ENCODE peak calls at places on chromosomes 5 and 9, in ten cellular contexts. M is testis; A is spleen; G is keratinocyte; J is MM.1S; H is fibroblast of lung; N is CD8-positive, alpha-beta memory T cell; Y is tibial nerve; X is heart left ventricle; R is stomach. W is an unnamed sample.

GRCh38 chr5:105033642-105034217 is 1471.1 kb upstream of the NUDT12 start:
- DNase-seq in M (no peak), A (no peak), G (no peak), J (no peak), H (no peak), N (no peak), Y (no peak), X (no peak), R (no peak), W (no peak)

GRCh38 chr5:23147625-23148024 is 294.5 kb upstream of the CDH12 start:
- DNase-seq in M (no peak), A (no peak), G (no peak), J (no peak), H (no peak), N (no peak), Y (no peak), X (no peak), R (no peak), W (no peak)

GRCh38 chr5:2797160-2797559 is 45.7 kb upstream of the IRX2 start:
- DNase-seq in M (no peak), A (no peak), G (no peak), J (peak; percentile 93), H (no peak), N (no peak), Y (no peak), X (no peak), R (no peak), W (no peak)

GRCh38 chr5:76500633-76501393 is 97.7 kb downstream of the IQGAP2 start:
- DNase-seq in M (no peak), A (no peak), G (no peak), J (no peak), H (peak; percentile 67), N (no peak), Y (no peak), X (no peak), R (no peak), W (no peak)

GRCh38 chr9:82436480-82436879 is 447.9 kb downstream of the SPATA31D1 start:
- DNase-seq in M (no peak), A (no peak), G (peak; percentile 23), J (no peak), H (no peak), N (no peak), Y (no peak), X (no peak), R (no peak), W (no peak)

GRCh38 chr5:75514323-75514722 is 2.6 kb downstream of the POLK start:
- DNase-seq in M (no peak), A (no peak), G (no peak), J (no peak), H (no peak), N (no peak), Y (no peak), X (no peak), R (no peak), W (no peak)

GRCh38 chr9:31347082-31347617 is 1037.3 kb upstream of the ACO1 start:
- DNase-seq in M (no peak), A (no peak), G (no peak), J (peak; percentile 92), H (peak; percentile 77), N (peak; percentile 74), Y (no peak), X (no peak), R (no peak), W (no peak)

GRCh38 chr9:136201609-136202448 is 3.1 kb downstream of the LHX3 start:
- DNase-seq in M (no peak), A (no peak), G (no peak), J (no peak), H (no peak), N (no peak), Y (no peak), X (no peak), R (no peak), W (no peak)

GRCh38 chr5:88663793-88664216 is 219.2 kb downstream of the MEF2C start:
- DNase-seq in M (no peak), A (no peak), G (no peak), J (no peak), H (no peak), N (no peak), Y (no peak), X (no peak), R (no peak), W (no peak)

GRCh38 chr9:79185866-79186265 is 385.9 kb upstream of the TLE4 start:
- DNase-seq in M (no peak), A (no peak), G (no peak), J (no peak), H (peak; percentile 46), N (no peak), Y (no peak), X (no peak), R (no peak), W (no peak)

GRCh38 chr9:137194909-137195308 is 5.6 kb downstream of the TPRN start:
- DNase-seq in M (no peak), A (no peak), G (no peak), J (no peak), H (no peak), N (no peak), Y (no peak), X (no peak), R (peak; percentile 92), W (no peak)

GRCh38 chr5:171388816-171389168 is 1.1 kb downstream of the NPM1 start:
- DNase-seq in M (no peak), A (peak; percentile 60), G (no peak), J (no peak), H (no peak), N (no peak), Y (no peak), X (no peak), R (no peak), W (no peak)

GRCh38 chr9:2596003-2596402 is 25.6 kb upstream of the VLDLR start:
- DNase-seq in M (no peak), A (no peak), G (no peak), J (no peak), H (no peak), N (no peak), Y (no peak), X (no peak), R (no peak), W (no peak)

GRCh38 chr9:87836951-87837715 is 45.5 kb upstream of the SPATA31E1 start:
- DNase-seq in M (no peak), A (no peak), G (no peak), J (no peak), H (peak; percentile 26), N (no peak), Y (no peak), X (no peak), R (no peak), W (no peak)

DNA sequence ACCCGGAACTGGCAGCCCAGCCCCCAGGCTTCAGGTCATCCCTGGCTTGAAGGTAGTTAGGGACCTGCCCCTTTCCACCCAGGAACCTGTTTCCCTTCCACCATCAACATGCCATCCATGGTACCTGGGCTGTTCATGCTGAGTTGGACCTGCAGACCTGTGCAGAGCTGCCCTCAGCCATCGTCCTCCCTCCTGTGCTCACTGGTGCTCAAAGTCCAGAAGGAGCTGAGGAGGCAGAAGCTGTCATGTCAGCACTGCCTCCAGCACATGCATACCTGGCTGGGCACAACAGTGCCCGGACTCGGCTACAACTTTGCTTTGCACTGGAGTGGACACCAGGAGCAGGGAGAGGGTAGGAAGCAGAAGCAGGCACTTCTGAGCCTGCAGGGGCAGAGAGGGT is 36.2 kb downstream of the BTNL8 start:
- DNase-seq in M (no peak), A (no peak), G (no peak), J (no peak), H (no peak), N (no peak), Y (no peak), X (no peak), R (no peak), W (no peak)
- H3K9me3 ChIP-seq in M (no peaks in the 10 kb centered on the region), A (peaks cover 81% of the 10 kb centered on the region), G (peaks cover 2% of the 10 kb centered on the region), J (no peaks in the 10 kb centered on the region), H (no peaks in the 10 kb centered on the region), N (no peaks in the 10 kb centered on the region), Y (no peaks in the 10 kb centered on the region), X (peaks cover 62% of the 10 kb centered on the region), R (peaks cover 48% of the 10 kb centered on the region), W (no peaks in the 10 kb centered on the region)

GRCh38 chr5:178515776-178516561 is 74.2 kb downstream of the COL23A1 start:
- DNase-seq in M (peak; percentile 7), A (no peak), G (no peak), J (no peak), H (no peak), N (no peak), Y (no peak), X (no peak), R (no peak), W (no peak)
- H3K9me3 ChIP-seq in M (no peaks in the 10 kb centered on the region), A (peaks cover 16% of the 10 kb centered on the region), G (peaks cover 3% of the 10 kb centered on the region), J (no peaks in the 10 kb centered on the region), H (no peaks in the 10 kb centered on the region), N (no peaks in the 10 kb centered on the region), Y (no peaks in the 10 kb centered on the region), X (peaks cover 6% of the 10 kb centered on the region), R (peaks cover 16% of the 10 kb centered on the region), W (no peaks in the 10 kb centered on the region)

DNA sequence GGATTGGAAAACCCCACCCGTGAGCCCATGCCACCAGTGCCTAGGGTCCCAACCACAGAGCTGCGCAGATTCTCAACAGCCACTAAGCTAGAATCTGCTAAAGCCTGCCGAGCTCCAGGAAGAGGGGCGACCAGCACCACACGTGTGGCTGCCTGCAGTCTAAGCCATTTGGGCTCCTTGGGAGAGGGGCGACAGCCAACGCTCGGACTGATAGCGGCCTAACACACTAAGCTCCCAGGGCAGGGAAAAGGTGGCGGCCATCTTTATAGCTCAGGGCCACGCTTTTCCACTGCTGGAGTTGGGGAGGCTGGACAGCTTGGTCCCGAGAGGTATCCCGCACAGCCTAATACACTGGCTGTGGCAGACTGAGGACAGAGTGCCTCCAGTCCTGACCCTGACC is 631.8 kb downstream of the CETN3 start:
- DNase-seq in M (no peak), A (no peak), G (no peak), J (no peak), H (no peak), N (no peak), Y (no peak), X (no peak), R (no peak), W (no peak)
- H3K9me3 ChIP-seq in M (no peaks in the 10 kb centered on the region), A (peaks cover 55% of the 10 kb centered on the region), G (peaks cover 2% of the 10 kb centered on the region), J (no peaks in the 10 kb centered on the region), H (no peaks in the 10 kb centered on the region), N (no peaks in the 10 kb centered on the region), Y (no peaks in the 10 kb centered on the region), X (peaks cover 43% of the 10 kb centered on the region), R (peaks cover 16% of the 10 kb centered on the region), W (no peaks in the 10 kb centered on the region)

GRCh38 chr5:6182271-6182815 is 196.0 kb downstream of the MED10 start:
- DNase-seq in M (no peak), A (no peak), G (no peak), J (no peak), H (no peak), N (no peak), Y (no peak), X (no peak), R (no peak), W (no peak)

GRCh38 chr5:6185574-6185973 is 192.8 kb downstream of the MED10 start:
- DNase-seq in M (no peak), A (no peak), G (no peak), J (peak; percentile 54), H (no peak), N (no peak), Y (no peak), X (no peak), R (no peak), W (no peak)

GRCh38 chr5:6181871-6182270 is 196.5 kb downstream of the MED10 start:
- DNase-seq in M (no peak), A (no peak), G (no peak), J (no peak), H (no peak), N (no peak), Y (no peak), X (no peak), R (no peak), W (no peak)

GRCh38 chr5:6183391-6184390 is 194.7 kb downstream of the MED10 start:
- DNase-seq in M (no peak), A (no peak), G (no peak), J (no peak), H (no peak), N (no peak), Y (no peak), X (no peak), R (no peak), W (no peak)

GRCh38 chr5:6184481-6184880 is 193.9 kb downstream of the MED10 start:
- DNase-seq in M (no peak), A (no peak), G (no peak), J (no peak), H (no peak), N (no peak), Y (no peak), X (no peak), R (no peak), W (no peak)
- H3K9me3 ChIP-seq in M (no peaks in the 10 kb centered on the region), A (no peaks in the 10 kb centered on the region), G (no peaks in the 10 kb centered on the region), J (no peaks in the 10 kb centered on the region), H (no peaks in the 10 kb centered on the region), N (no peaks in the 10 kb centered on the region), Y (no peaks in the 10 kb centered on the region), X (no peaks in the 10 kb centered on the region), R (no peaks in the 10 kb centered on the region), W (no peaks in the 10 kb centered on the region)

W was measured in T-helper 17 cell.